ENCODE peak calls at places on chromosomes 12 and 14, in seven cellular contexts. R is stromal cell of bone marrow, P is astrocyte of the spinal cord, W is activated T-helper 1 cell treated with Interleukin-2 at 50 U/mL for 16 hours, Y is RPMI8226, B is islet precursor cell, X is ecto neural progenitor cell. Z is an unnamed sample.

GRCh38 chr14:67240168-67240932 is 885 bp upstream of the PALS1 start:
- DNase-seq in R (no peak), P (peak; percentile 21), W (peak; percentile 5), Y (peak; percentile 34), B (peak; percentile 64), X (peak; percentile 59), Z (no peak)

GRCh38 chr12:67034110-67034879 is 234.9 kb upstream of the CAND1 start:
- DNase-seq in R (no peak), P (peak; percentile 29), W (no peak), Y (no peak), B (peak; percentile 69), X (no peak), Z (no peak)

GRCh38 chr14:50360093-50360492 is 36.6 kb downstream of the CDKL1 start:
- DNase-seq in R (no peak), P (no peak), W (no peak), Y (no peak), B (no peak), X (no peak), Z (no peak)

GRCh38 chr12:16555630-16556029 is 50.3 kb downstream of the LMO3 start:
- DNase-seq in R (peak; percentile 1), P (no peak), W (no peak), Y (no peak), B (peak; percentile 83), X (no peak), Z (no peak)

GRCh38 chr14:31263485-31264133 is 56.0 kb upstream of the HECTD1 start:
- DNase-seq in R (peak; percentile 100), P (peak; percentile 99), W (no peak), Y (no peak), B (peak; percentile 95), X (no peak), Z (peak; percentile 97)

GRCh38 chr12:47095446-47096236 is 15.9 kb upstream of the AMIGO2 start:
- DNase-seq in R (no peak), P (peak; percentile 89), W (no peak), Y (no peak), B (no peak), X (no peak), Z (no peak)

GRCh38 chr14:50741571-50741970 is 73.5 kb upstream of the SAV1 start:
- DNase-seq in R (no peak), P (peak; percentile 59), W (no peak), Y (peak; percentile 33), B (no peak), X (no peak), Z (no peak)

GRCh38 chr12:56321027-56321426 is 5.2 kb upstream of the CNPY2 start:
- DNase-seq in R (no peak), P (no peak), W (no peak), Y (no peak), B (no peak), X (no peak), Z (no peak)